ENCODE peak calls at places on chromosomes 2 and 18, in eight cellular contexts. D is heart left ventricle; S is epithelial cell of proximal tubule; E is uterus; X is left lung; P is CD8-positive, alpha-beta T cell; K is fibroblast of the aortic adventitia; M is MG63. O is an unnamed sample.
A peak's percentile ranks its signal among the peaks of the same experiment; 100 is the strongest.

GRCh38 chr2:222604749-222605515 is 51.0 kb downstream of the FARSB start:
- DNase-seq in D (no peak), S (no peak), E (no peak), X (no peak), P (no peak), K (no peak), M (no peak), O (no peak)

GRCh38 chr2:25552343-25552742 is 121.0 kb downstream of the DTNB start:
- DNase-seq in D (no peak), S (no peak), E (no peak), X (no peak), P (no peak), K (no peak), M (no peak), O (no peak)

GRCh38 chr2:96111823-96112500 is 4.4 kb downstream of the ADRA2B start:
- DNase-seq in D (no peak), S (no peak), E (no peak), X (peak; percentile 13), P (no peak), K (no peak), M (no peak), O (no peak)

GRCh38 chr2:69993708-69994107 is 32.3 kb upstream of the ASPRV1 start:
- DNase-seq in D (no peak), S (no peak), E (no peak), X (no peak), P (no peak), K (no peak), M (no peak), O (no peak)

GRCh38 chr2:150586858-150587257 is 99.4 kb upstream of the RND3 start:
- DNase-seq in D (no peak), S (peak; percentile 82), E (no peak), X (no peak), P (no peak), K (peak; percentile 79), M (peak; percentile 23), O (peak; percentile 71)

GRCh38 chr2:223930002-223930976 is 14.8 kb downstream of the WDFY1 start:
- DNase-seq in D (peak; percentile 80), S (peak; percentile 55), E (peak; percentile 35), X (peak; percentile 74), P (no peak), K (no peak), M (no peak), O (peak; percentile 76)

GRCh38 chr2:137237055-137237454 is 471.7 kb downstream of the THSD7B start:
- DNase-seq in D (no peak), S (no peak), E (no peak), X (no peak), P (no peak), K (peak; percentile 97), M (no peak), O (no peak)

GRCh38 chr2:151049746-151050145 is 211.9 kb downstream of the RBM43 start:
- DNase-seq in D (no peak), S (peak; percentile 90), E (no peak), X (no peak), P (no peak), K (peak; percentile 75), M (no peak), O (peak; percentile 69)

GRCh38 chr2:126916744-126917143 is 18.1 kb downstream of the TEX51 start:
- DNase-seq in D (no peak), S (no peak), E (no peak), X (no peak), P (no peak), K (no peak), M (no peak), O (no peak)

GRCh38 chr2:12428324-12428723 is 288.4 kb upstream of the TRIB2 start:
- DNase-seq in D (no peak), S (no peak), E (no peak), X (no peak), P (no peak), K (no peak), M (peak; percentile 29), O (peak; percentile 53)

GRCh38 chr18:69947361-69948106 is at the start of gene CD226:
- DNase-seq in D (no peak), S (no peak), E (no peak), X (no peak), P (no peak), K (no peak), M (no peak), O (no peak)

DNA sequence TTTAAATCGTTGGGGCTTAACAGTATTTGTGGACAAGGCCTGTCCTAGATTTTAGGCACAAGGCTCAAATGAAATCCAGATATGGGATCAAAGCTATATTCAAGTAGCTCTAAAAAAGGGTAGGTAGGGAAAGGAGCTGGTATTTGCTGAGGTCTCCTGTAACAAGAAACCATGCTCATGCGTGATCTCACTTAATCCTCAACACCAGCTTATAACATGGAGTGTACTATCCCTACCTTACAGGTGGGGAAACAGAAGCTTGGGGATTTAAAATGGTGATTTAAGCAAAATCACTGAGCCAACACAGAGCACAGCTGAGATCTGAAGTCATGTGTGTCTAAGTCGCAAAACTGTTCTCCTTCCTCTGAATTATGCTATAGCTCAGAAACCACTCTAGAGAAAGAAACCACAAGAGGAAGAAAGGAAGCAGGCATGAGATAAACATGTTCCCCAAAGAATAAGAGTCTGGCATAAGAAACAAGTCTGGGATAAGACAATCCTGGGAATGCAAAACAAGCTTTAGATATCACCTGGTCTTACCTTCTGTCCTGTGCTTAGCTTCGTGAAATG is 43.1 kb downstream of the CYRIA start:
- DNase-seq in D (no peak), S (no peak), E (no peak), X (no peak), P (no peak), K (no peak), M (no peak), O (peak; percentile 20)
- H3K4me3 ChIP-seq in D (no peak overlapping the region), S (no peak overlapping the region), E (no peak overlapping the region), X (no peak overlapping the region), P (no peak overlapping the region), K (no peak overlapping the region), M (no peak overlapping the region), O (no peak overlapping the region)

GRCh38 chr2:831225-831536 is 119.5 kb upstream of the SNTG2 start:
- DNase-seq in D (no peak), S (no peak), E (no peak), X (no peak), P (no peak), K (no peak), M (no peak), O (no peak)
- H3K4me3 ChIP-seq in D (no peak overlapping the region), S (no peak overlapping the region), E (no peak overlapping the region), X (no peak overlapping the region), P (no peak overlapping the region), K (no peak overlapping the region), M (no peak overlapping the region), O (no peak overlapping the region)

GRCh38 chr18:59834267-59834666 is 65.5 kb upstream of the PMAIP1 start:
- DNase-seq in D (no peak), S (no peak), E (no peak), X (no peak), P (no peak), K (no peak), M (no peak), O (no peak)

GRCh38 chr18:59839931-59840685 is 59.7 kb upstream of the PMAIP1 start:
- DNase-seq in D (no peak), S (no peak), E (no peak), X (no peak), P (no peak), K (no peak), M (no peak), O (no peak)

GRCh38 chr18:59839241-59839640 is 60.6 kb upstream of the PMAIP1 start:
- DNase-seq in D (no peak), S (no peak), E (no peak), X (no peak), P (no peak), K (no peak), M (no peak), O (no peak)

GRCh38 chr18:59835656-59836379 is 64.0 kb upstream of the PMAIP1 start:
- DNase-seq in D (no peak), S (no peak), E (no peak), X (no peak), P (no peak), K (no peak), M (no peak), O (peak; percentile 17)

DNA sequence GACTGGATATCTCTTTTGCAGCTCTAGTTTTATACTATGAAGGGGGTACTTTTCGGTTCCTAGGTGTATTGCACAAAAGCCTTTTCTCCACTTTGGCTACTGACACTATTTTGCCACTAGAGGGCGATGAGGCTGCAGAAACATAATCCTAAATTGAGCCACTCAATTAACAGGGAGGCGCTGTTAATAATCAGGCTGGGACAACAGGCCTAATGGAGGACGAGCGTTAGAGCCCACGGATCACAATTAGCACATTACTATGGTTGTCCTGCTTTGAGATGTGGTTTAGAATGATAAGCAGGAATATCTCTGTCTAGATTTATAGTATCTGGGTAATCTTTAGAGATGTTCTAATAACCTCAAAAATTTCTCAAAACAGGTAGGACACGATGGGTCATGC is 62.2 kb upstream of the PMAIP1 start:
- DNase-seq in D (no peak), S (no peak), E (peak; percentile 31), X (no peak), P (peak; percentile 24), K (peak; percentile 72), M (peak; percentile 14), O (peak; percentile 67)
- H3K4me3 ChIP-seq in D (no peak overlapping the region), S (no peak overlapping the region), E (no peak overlapping the region), X (no peak overlapping the region), P (no peak overlapping the region), K (no peak overlapping the region), M (no peak overlapping the region), O (no peak overlapping the region)

GRCh38 chr2:173218331-173219056 is 136.2 kb upstream of the CDCA7 start:
- DNase-seq in D (peak; percentile 42), S (no peak), E (no peak), X (no peak), P (no peak), K (peak; percentile 24), M (no peak), O (peak; percentile 24)

GRCh38 chr2:173215316-173215715 is 139.4 kb upstream of the CDCA7 start:
- DNase-seq in D (no peak), S (no peak), E (no peak), X (no peak), P (no peak), K (no peak), M (no peak), O (no peak)

GRCh38 chr2:173216668-173217067 is 138.0 kb upstream of the CDCA7 start:
- DNase-seq in D (no peak), S (no peak), E (no peak), X (no peak), P (no peak), K (no peak), M (no peak), O (no peak)

GRCh38 chr2:173216055-173216454 is 138.6 kb upstream of the CDCA7 start:
- DNase-seq in D (no peak), S (no peak), E (no peak), X (no peak), P (no peak), K (no peak), M (no peak), O (no peak)

DNA sequence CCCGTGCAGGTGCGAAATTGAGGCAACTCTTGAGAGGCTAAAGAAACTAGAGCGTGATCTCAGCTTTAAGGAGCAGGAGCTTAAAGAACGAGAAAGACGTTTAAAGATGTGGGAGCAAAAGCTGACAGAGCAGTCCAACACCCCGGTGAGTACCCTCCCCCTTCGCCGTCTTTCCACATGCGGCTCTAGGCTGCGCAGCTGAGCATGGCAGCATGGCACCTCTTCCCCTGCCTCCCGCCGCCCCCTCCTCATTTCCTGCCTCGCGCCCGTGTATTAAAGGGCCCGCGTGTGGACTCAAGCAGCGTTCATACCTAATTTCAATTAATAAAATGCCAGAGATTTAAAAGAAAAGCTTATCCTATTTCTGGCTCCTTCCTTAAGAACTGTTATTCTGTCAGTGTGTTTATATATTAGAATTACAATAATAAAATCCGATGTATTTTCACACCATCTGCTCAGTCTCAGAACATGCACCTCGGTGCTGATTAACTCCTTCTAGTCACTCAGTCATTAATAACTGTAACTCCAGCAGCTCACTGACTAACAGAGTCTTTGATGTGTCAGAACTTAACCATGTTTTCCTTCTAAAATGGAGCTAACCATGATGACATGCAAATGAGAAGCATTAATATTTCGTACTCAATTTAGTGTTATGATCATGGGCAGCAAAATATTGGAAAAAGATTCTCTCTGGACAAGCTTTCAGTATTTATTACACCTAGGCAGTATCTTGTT is 137.4 kb upstream of the CDCA7 start:
- DNase-seq in D (no peak), S (peak; percentile 18), E (no peak), X (no peak), P (no peak), K (no peak), M (no peak), O (peak; percentile 28)
- H3K4me3 ChIP-seq in D (no peak overlapping the region), S (no peak overlapping the region), E (no peak overlapping the region), X (no peak overlapping the region), P (no peak overlapping the region), K (no peak overlapping the region), M (no peak overlapping the region), O (no peak overlapping the region)